ENCODE peak calls at places on chromosomes 16 and 17, in eight cellular contexts. O is A549, F is uterus, N is Peyer's patch, Z is tibial nerve, P is HCT116, I is ovary, E is esophagus squamous epithelium. R is an unnamed sample.

GRCh38 chr16:20348365-20349185 is 3.9 kb downstream of the UMOD start:
- DNase-seq in O (no peak), P (no peak), F (no peak), E (no peak), Z (no peak), N (no peak), I (no peak), R (peak)

GRCh38 chr16:56423584-56424403 is 1.6 kb downstream of the AMFR start:
- DNase-seq in F (no peak), E (no peak), P (no peak), I (no peak), Z (no peak), O (no peak), N (no peak), R (no peak)

GRCh38 chr17:42748202-42748905 is 3.5 kb upstream of the EZH1 start:
- DNase-seq in E (no peak), P (no peak), F (no peak), I (peak), O (no peak), Z (peak), N (no peak), R (peak)

GRCh38 chr17:41315814-41316430 is 412 bp upstream of the KRTAP17-1 start:
- DNase-seq in P (no peak), I (no peak), E (no peak), O (no peak), N (no peak), F (no peak), Z (no peak), R (no peak)

GRCh38 chr16:75092777-75093176 is 23.8 kb downstream of the LDHD start:
- DNase-seq in O (no peak), Z (no peak), P (no peak), F (no peak), E (no peak), N (no peak), I (no peak), R (no peak)

GRCh38 chr16:12723681-12724080 is 80.0 kb downstream of the CPPED1 start:
- DNase-seq in I (no peak), O (no peak), E (no peak), F (no peak), N (no peak), P (no peak), Z (no peak), R (no peak)

GRCh38 chr16:3121843-3122467 is 9.6 kb downstream of the ZNF205 start:
- DNase-seq in I (no peak), Z (no peak), O (no peak), F (no peak), P (no peak), E (no peak), N (no peak), R (peak)

GRCh38 chr17:56866496-56866895 is 32.5 kb downstream of the DGKE start:
- DNase-seq in I (no peak), Z (no peak), O (peak), N (no peak), P (no peak), E (no peak), F (no peak), R (no peak)

GRCh38 chr17:59872351-59872750 is 20.4 kb downstream of the TUBD1 start:
- DNase-seq in N (no peak), E (no peak), Z (no peak), F (no peak), I (no peak), P (no peak), O (peak), R (no peak)

GRCh38 chr16:66948034-66948821 is 12.8 kb upstream of the CES3 start:
- DNase-seq in F (no peak), E (no peak), O (no peak), P (no peak), Z (no peak), I (no peak), N (no peak), R (peak)

GRCh38 chr16:5045499-5046115 is 11.9 kb upstream of the NAGPA start:
- DNase-seq in Z (no peak), F (no peak), E (no peak), O (no peak), P (no peak), I (no peak), N (no peak), R (no peak)

GRCh38 chr17:10513284-10514067 is 4.9 kb downstream of the MYH1 start:
- DNase-seq in I (no peak), N (no peak), P (no peak), Z (no peak), O (no peak), F (no peak), E (no peak), R (no peak)

GRCh38 chr17:4678448-4679026 is 25.4 kb downstream of the PELP1 start:
- DNase-seq in N (no peak), Z (no peak), F (no peak), I (no peak), P (peak), E (no peak), O (peak), R (no peak)

GRCh38 chr16:74623214-74623842 is 16.4 kb upstream of the GLG1 start:
- DNase-seq in I (no peak), E (no peak), O (peak), P (no peak), F (no peak), Z (no peak), N (no peak), R (no peak)

GRCh38 chr17:12648498-12648897 is 17.2 kb upstream of the MYOCD start:
- DNase-seq in N (no peak), E (no peak), I (no peak), P (no peak), O (peak), Z (no peak), F (no peak), R (no peak)

GRCh38 chr17:80663783-80664206 is 119.2 kb downstream of the RPTOR start:
- DNase-seq in E (no peak), F (peak), I (peak), Z (no peak), O (no peak), P (no peak), N (no peak), R (no peak)

GRCh38 chr16:13378151-13378550 is 476.8 kb downstream of the SHISA9 start:
- DNase-seq in O (no peak), N (no peak), Z (no peak), I (no peak), P (no peak), F (no peak), E (no peak), R (no peak)

GRCh38 chr16:1696863-1697262 is 9.1 kb upstream of the MAPK8IP3 start:
- DNase-seq in O (peak), E (no peak), P (no peak), F (no peak), Z (no peak), N (no peak), I (no peak), R (no peak)

GRCh38 chr16:30839523-30840227 is 52.7 kb upstream of the ZNF629 start:
- DNase-seq in Z (no peak), I (no peak), F (no peak), E (no peak), N (no peak), O (no peak), P (no peak), R (no peak)

GRCh38 chr17:13634001-13634400 is 32.3 kb upstream of the HS3ST3A1 start:
- DNase-seq in O (no peak), E (no peak), N (no peak), I (no peak), P (no peak), Z (no peak), F (no peak), R (no peak)

DNA sequence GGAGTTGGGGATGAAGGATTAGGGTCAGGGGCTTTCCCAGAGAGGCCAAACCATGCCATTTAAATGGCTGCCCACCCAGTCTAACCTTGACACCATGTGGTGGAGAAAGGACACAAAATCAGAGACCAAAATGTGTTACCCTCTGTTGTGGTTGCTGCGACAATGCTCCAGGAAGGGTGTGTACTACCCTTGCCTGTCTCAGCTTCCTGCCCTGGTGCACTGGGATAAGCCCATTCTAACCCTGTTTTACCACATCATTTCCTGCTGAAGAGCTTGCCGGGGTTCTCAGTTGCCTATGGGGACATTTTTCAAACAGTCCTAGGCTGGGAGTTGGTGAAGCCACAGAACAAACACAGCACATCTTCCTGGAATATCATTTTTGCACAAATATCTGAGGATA is 4.9 kb downstream of the OR4D1 start:
- DNase-seq in Z (no peak), E (no peak), N (peak), P (no peak), O (no peak), F (no peak), I (no peak), R (no peak)
- H3K27ac ChIP-seq in Z (no peak), E (no peak), N (no peak), P (no peak), O (no peak), F (no peak), I (no peak), R (no peak)

DNA sequence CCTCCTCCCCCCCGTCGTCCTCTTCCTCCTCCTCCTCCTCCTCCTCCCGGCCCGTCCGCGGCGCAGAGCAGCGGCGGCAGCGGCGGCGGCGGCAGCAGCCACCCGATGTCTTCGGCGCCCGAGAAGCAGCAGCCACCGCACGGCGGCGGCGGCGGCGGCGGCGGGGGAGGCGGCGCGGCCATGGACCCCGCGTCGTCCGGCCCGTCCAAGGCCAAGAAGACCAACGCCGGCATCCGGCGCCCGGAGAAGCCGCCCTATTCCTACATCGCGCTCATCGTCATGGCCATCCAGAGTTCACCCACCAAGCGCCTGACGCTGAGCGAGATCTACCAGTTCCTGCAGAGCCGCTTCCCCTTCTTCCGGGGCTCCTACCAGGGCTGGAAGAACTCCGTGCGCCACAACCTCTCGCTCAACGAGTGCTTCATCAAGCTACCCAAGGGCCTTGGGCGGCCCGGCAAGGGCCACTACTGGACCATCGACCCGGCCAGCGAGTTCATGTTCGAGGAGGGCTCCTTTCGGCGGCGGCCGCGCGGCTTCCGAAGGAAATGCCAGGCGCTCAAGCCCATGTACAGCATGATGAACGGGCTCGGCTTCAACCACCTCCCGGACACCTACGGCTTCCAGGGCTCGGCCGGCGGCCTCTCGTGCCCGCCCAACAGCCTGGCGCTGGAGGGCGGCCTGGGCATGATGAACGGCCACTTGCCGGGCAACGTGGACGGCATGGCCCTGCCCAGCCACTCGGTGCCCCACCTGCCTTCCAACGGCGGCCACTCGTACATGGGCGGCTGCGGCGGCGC is at the start of gene FOXF1:
- DNase-seq in E (no peak), P (no peak), N (no peak), O (peak), Z (no peak), I (no peak), F (no peak), R (no peak)
- TF ChIP-seq POLR2A in E (no peak), P (no peak), N (peak), O (no peak), Z (no peak), I (no peak), F (peak), R (no peak)

GRCh38 chr17:8151641-8152111 is 528 bp downstream of the PER1 start:
- DNase-seq in Z (peak), F (peak), O (no peak), E (no peak), N (peak), I (peak), P (no peak), R (peak)

GRCh38 chr17:8152112-8152775 is at the start of gene PER1:
- DNase-seq in F (peak), N (peak), O (peak), P (peak), Z (peak), E (peak), I (peak), R (peak)

GRCh38 chr17:8153550-8153956 is 1.3 kb upstream of the PER1 start:
- DNase-seq in Z (peak), F (peak), P (no peak), O (peak), E (no peak), N (no peak), I (peak), R (peak)

GRCh38 chr17:8153957-8154607 is 1.9 kb upstream of the PER1 start:
- DNase-seq in P (peak), Z (peak), E (peak), N (peak), F (peak), I (peak), O (peak), R (peak)

DNA sequence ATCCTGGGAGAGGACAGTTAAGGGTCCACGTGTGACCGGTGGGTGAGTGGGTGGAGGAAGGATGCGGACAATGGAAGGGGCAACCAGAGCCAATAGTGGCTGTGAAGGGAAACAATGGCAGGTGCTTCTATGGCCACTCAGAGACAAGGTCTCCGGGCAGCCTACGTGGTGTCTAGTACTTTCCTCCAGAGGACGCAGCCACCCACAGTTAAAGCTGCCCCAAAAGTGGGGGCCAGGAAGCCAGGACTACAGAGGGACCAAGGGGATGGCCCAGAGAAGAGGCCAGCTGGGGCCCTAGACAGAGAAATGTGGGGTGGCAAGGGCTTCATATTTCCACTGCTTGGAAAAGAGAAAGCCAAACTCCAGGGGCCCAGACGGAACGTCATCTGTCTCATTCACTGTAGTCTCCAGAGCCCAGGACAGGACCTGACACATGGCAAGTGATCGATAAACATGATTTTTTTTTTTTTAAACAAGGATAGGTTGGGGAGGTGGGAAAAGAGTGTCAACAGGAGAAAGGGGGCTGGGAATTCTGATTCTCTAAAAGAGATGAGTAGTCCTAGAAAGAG is 861 bp upstream of the PER1 start:
- DNase-seq in P (no peak), N (no peak), E (no peak), F (no peak), Z (no peak), O (no peak), I (peak), R (no peak)
- H3K27ac ChIP-seq in P (peak), N (peak), E (peak), F (peak), Z (peak), O (peak), I (peak), R (peak)

DNA sequence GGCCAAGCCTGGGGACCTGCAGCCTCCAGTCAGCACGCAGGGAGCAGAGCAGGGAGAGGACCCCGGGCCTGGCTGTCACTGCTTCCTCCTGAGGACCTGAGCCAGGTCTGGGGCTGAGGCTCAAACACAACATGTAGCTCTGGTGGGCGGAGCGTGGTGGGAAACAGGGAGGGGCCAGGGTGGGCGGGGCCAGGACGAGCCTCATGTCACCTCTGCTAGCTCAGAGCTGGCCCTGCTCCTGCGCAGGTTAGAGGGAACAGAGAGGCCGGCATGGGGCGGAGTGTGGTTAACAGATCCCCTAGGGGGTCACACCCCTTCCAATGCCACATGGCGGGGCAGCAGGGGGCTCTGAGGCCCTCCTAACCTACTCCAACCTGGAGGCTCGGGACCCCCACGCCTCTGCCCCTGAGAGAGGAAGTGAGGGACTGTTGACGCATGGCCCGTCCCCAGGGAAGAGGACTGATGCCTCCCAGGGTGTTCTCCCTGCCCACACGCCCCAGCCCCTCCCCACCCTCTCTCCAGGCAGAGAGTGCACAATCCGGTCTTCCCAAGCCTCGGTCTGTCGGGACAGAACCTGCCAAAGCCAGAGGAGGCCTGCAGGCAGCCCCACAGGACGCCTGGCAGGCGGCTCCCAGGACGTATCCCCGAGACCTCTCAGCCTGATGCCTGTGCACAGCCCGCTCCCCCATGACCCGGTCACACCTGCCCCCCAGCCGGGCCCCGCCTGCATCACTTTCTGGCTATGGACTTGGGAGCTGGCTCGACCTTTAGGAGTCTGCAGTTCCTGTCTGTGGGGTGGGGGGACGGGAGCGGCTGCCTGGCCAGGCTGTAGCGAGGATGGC is 15.2 kb downstream of the PIEZO1 start:
- DNase-seq in E (no peak), N (peak), F (peak), O (peak), Z (no peak), P (no peak), I (no peak), R (no peak)
- TF ChIP-seq POLR2A in E (no peak), N (no peak), F (no peak), O (no peak), Z (no peak), P (no peak), I (no peak), R (no peak)

GRCh38 chr17:52378860-52379259 is 220.3 kb upstream of the CA10 start:
- DNase-seq in O (no peak), E (no peak), Z (no peak), I (no peak), F (no peak), P (no peak), N (no peak), R (no peak)
- H3K27ac ChIP-seq in O (no peak), E (no peak), Z (no peak), I (no peak), F (no peak), P (no peak), N (no peak), R (no peak)

GRCh38 chr17:44952946-44953475 is 5.4 kb upstream of the KIF18B start:
- DNase-seq in P (no peak), E (no peak), N (no peak), F (no peak), Z (no peak), O (no peak), I (no peak), R (no peak)

GRCh38 chr17:44941712-44942331 is 5.8 kb downstream of the KIF18B start:
- DNase-seq in E (no peak), N (no peak), I (no peak), F (no peak), O (peak), Z (no peak), P (no peak), R (no peak)

GRCh38 chr17:44948315-44948795 is 782 bp upstream of the KIF18B start:
- DNase-seq in E (no peak), Z (no peak), O (no peak), N (no peak), P (no peak), F (no peak), I (no peak), R (no peak)

GRCh38 chr17:44942456-44942855 is 5.1 kb downstream of the KIF18B start:
- DNase-seq in I (no peak), F (no peak), E (no peak), O (no peak), Z (no peak), N (no peak), P (no peak), R (no peak)

DNA sequence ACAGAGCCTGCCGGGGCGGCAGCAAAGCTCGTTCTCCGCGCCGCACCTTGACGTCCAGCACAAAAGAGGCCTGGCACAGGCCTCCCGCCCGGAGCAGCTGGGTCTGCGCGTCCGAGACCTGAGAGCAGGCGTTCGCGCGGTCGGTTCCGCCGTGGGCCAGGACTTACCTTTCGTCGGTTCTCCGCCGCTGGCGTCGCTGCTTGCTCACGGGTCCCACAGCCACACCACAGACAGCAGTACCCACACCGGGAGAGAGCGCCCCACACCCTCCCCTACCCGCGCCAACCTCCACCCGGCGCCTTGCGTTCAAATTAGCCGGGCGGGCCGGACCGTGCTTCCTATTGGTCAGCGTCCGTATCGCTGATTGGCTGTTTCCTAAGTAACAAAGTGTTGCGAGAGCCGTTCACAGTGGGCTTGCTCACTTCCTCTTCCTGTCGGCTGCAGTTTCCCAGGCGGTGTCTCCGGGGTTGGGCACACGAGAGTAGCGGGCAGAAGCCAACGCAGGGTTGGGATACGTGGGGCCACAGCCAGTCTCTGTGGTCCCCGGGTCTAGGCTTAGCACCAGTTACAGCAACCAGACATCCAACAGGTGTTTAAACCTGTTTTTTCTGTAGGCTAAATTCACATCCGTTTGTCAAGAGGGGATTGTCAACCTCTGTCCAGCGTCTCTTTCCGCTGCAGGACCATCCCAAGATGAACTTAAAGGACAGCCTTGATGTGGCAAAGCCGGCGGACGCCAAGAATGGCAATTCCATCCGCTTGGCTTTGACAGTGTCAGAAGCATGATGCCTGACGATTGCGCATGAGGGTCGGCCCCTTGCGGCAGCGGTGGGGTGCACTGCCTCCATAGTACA is at the start of gene KIF18B:
- DNase-seq in E (peak), O (peak), P (peak), F (peak), Z (peak), I (peak), N (peak), R (peak)
- TF ChIP-seq POLR2A in E (no peak), O (peak), P (peak), F (peak), Z (no peak), I (peak), N (peak), R (no peak)

GRCh38 chr17:30831663-30832437 is at the start of gene ATAD5:
- DNase-seq in E (peak), O (peak), P (peak), F (peak), Z (peak), N (peak), I (peak), R (peak)
- H3K27ac ChIP-seq in E (peak), O (peak), P (peak), F (peak), Z (peak), N (no peak), I (no peak), R (peak)

R was measured in testis.